ENCODE peak calls at places on chromosomes 2 and 18, in five cellular contexts. R is HCT116, N is ACHN, Y is hypothalamus, G is Ammon's horn. J is an unnamed sample.

GRCh38 chr2:230908595-230909191 is 16.3 kb downstream of the GPR55 start:
- DNase-seq in N (peak; percentile 83), R (peak; percentile 70), Y (no peak), G (no peak), J (peak; percentile 82)

GRCh38 chr2:674319-674985 is 2.8 kb downstream of the TMEM18 start:
- DNase-seq in G (no peak), N (no peak), R (no peak), Y (no peak), J (no peak)

GRCh38 chr2:241482126-241482525 is 26.3 kb downstream of the STK25 start:
- DNase-seq in Y (no peak), R (no peak), G (no peak), N (no peak), J (no peak)

GRCh38 chr2:12979066-12979465 is 262.3 kb downstream of the TRIB2 start:
- DNase-seq in R (no peak), Y (no peak), N (no peak), G (no peak), J (no peak)

GRCh38 chr18:3871687-3872086 is 421.7 kb downstream of the TGIF1 start:
- DNase-seq in N (no peak), Y (no peak), G (no peak), R (no peak), J (no peak)

GRCh38 chr2:12045864-12046291 is 299.4 kb downstream of the LPIN1 start:
- DNase-seq in N (no peak), R (no peak), Y (no peak), G (no peak), J (no peak)

GRCh38 chr18:11826836-11827235 is 24.4 kb upstream of the CHMP1B start:
- DNase-seq in Y (no peak), G (no peak), N (no peak), R (no peak), J (no peak)

GRCh38 chr2:183533021-183533420 is 408.8 kb downstream of the NUP35 start:
- DNase-seq in G (no peak), Y (no peak), N (no peak), R (no peak), J (no peak)

GRCh38 chr2:118443596-118443995 is 355.3 kb downstream of the INSIG2 start:
- DNase-seq in G (no peak), Y (no peak), N (peak; percentile 3), R (no peak), J (no peak)

GRCh38 chr2:164523026-164523425 is 98.3 kb downstream of the GRB14 start:
- DNase-seq in N (peak; percentile 97), Y (no peak), R (no peak), G (no peak), J (no peak)

GRCh38 chr2:36468463-36469266 is 113.1 kb downstream of the CRIM1 start:
- DNase-seq in G (no peak), R (no peak), N (no peak), Y (no peak), J (no peak)